ENCODE peak calls at places on chromosomes 4 and X, in ten cellular contexts. One of them, this sample, is unnamed.

GRCh38 chr4:171203425-171203824 is 609.8 kb upstream of the GALNTL6 start:
- DNase-seq in H9: no peak
- DNase-seq in A549: peak
- DNase-seq in heart right ventricle: no peak
- DNase-seq in tibial nerve: no peak
- DNase-seq in cardiac muscle cell: no peak
- DNase-seq in WERI-Rb-1: no peak
- DNase-seq in Peyer's patch: no peak
- DNase-seq in CD4-positive, alpha-beta memory T cell: no peak
- DNase-seq in lung: no peak
- DNase-seq in this sample: no peak

GRCh38 chr4:55658657-55659056 is 22.6 kb upstream of the NMU start:
- DNase-seq in H9: no peak
- DNase-seq in A549: no peak
- DNase-seq in heart right ventricle: no peak
- DNase-seq in tibial nerve: no peak
- DNase-seq in cardiac muscle cell: no peak
- DNase-seq in WERI-Rb-1: no peak
- DNase-seq in Peyer's patch: no peak
- DNase-seq in CD4-positive, alpha-beta memory T cell: no peak
- DNase-seq in lung: no peak
- DNase-seq in this sample: no peak

GRCh38 chr4:108168213-108168671 is 490 bp downstream of the LEF1 start:
- DNase-seq in H9: no peak
- DNase-seq in A549: no peak
- DNase-seq in heart right ventricle: no peak
- DNase-seq in tibial nerve: no peak
- DNase-seq in cardiac muscle cell: no peak
- DNase-seq in WERI-Rb-1: no peak
- DNase-seq in Peyer's patch: no peak
- DNase-seq in CD4-positive, alpha-beta memory T cell: peak
- DNase-seq in lung: no peak
- DNase-seq in this sample: no peak

GRCh38 chr4:184310171-184310567 is 92.5 kb upstream of the ENPP6 start:
- DNase-seq in H9: peak
- DNase-seq in A549: peak
- DNase-seq in heart right ventricle: peak
- DNase-seq in tibial nerve: no peak
- DNase-seq in cardiac muscle cell: no peak
- DNase-seq in WERI-Rb-1: no peak
- DNase-seq in Peyer's patch: peak
- DNase-seq in CD4-positive, alpha-beta memory T cell: peak
- DNase-seq in lung: peak
- DNase-seq in this sample: no peak

GRCh38 chr4:135249006-135249405 is 1047.4 kb upstream of the PABPC4L start:
- DNase-seq in H9: no peak
- DNase-seq in A549: no peak
- DNase-seq in heart right ventricle: no peak
- DNase-seq in tibial nerve: no peak
- DNase-seq in cardiac muscle cell: no peak
- DNase-seq in WERI-Rb-1: peak
- DNase-seq in Peyer's patch: no peak
- DNase-seq in CD4-positive, alpha-beta memory T cell: no peak
- DNase-seq in lung: no peak
- DNase-seq in this sample: no peak

GRCh38 chr4:52657630-52658501 is 1.2 kb downstream of the USP46 start:
- DNase-seq in H9: peak
- DNase-seq in A549: peak
- DNase-seq in heart right ventricle: no peak
- DNase-seq in tibial nerve: peak
- DNase-seq in cardiac muscle cell: peak
- DNase-seq in WERI-Rb-1: no peak
- DNase-seq in Peyer's patch: no peak
- DNase-seq in CD4-positive, alpha-beta memory T cell: peak
- DNase-seq in lung: no peak
- DNase-seq in this sample: no peak

GRCh38 chr4:22019676-22020075 is 71.1 kb upstream of the KCNIP4 start:
- DNase-seq in H9: no peak
- DNase-seq in A549: no peak
- DNase-seq in heart right ventricle: no peak
- DNase-seq in tibial nerve: no peak
- DNase-seq in cardiac muscle cell: peak
- DNase-seq in WERI-Rb-1: no peak
- DNase-seq in Peyer's patch: no peak
- DNase-seq in CD4-positive, alpha-beta memory T cell: no peak
- DNase-seq in lung: no peak
- DNase-seq in this sample: no peak

GRCh38 chr4:169968999-169969398 is 57.2 kb downstream of the MFAP3L start:
- DNase-seq in H9: no peak
- DNase-seq in A549: peak
- DNase-seq in heart right ventricle: no peak
- DNase-seq in tibial nerve: no peak
- DNase-seq in cardiac muscle cell: no peak
- DNase-seq in WERI-Rb-1: no peak
- DNase-seq in Peyer's patch: no peak
- DNase-seq in CD4-positive, alpha-beta memory T cell: no peak
- DNase-seq in lung: no peak
- DNase-seq in this sample: no peak

GRCh38 chrX:114210879-114211278 is 373.0 kb upstream of the HTR2C start:
- DNase-seq in H9: no peak
- DNase-seq in A549: no peak
- DNase-seq in heart right ventricle: no peak
- DNase-seq in tibial nerve: no peak
- DNase-seq in cardiac muscle cell: no peak
- DNase-seq in WERI-Rb-1: no peak
- DNase-seq in Peyer's patch: no peak
- DNase-seq in CD4-positive, alpha-beta memory T cell: no peak
- DNase-seq in lung: no peak
- DNase-seq in this sample: no peak

GRCh38 chr4:8422327-8422726 is 18.2 kb downstream of the ACOX3 start:
- DNase-seq in H9: no peak
- DNase-seq in A549: no peak
- DNase-seq in heart right ventricle: no peak
- DNase-seq in tibial nerve: no peak
- DNase-seq in cardiac muscle cell: no peak
- DNase-seq in WERI-Rb-1: no peak
- DNase-seq in Peyer's patch: no peak
- DNase-seq in CD4-positive, alpha-beta memory T cell: no peak
- DNase-seq in lung: no peak
- DNase-seq in this sample: no peak

GRCh38 chrX:68824565-68825125 is 4.2 kb upstream of the EFNB1 start:
- DNase-seq in H9: peak
- DNase-seq in A549: no peak
- DNase-seq in heart right ventricle: no peak
- DNase-seq in tibial nerve: no peak
- DNase-seq in cardiac muscle cell: no peak
- DNase-seq in WERI-Rb-1: no peak
- DNase-seq in Peyer's patch: no peak
- DNase-seq in CD4-positive, alpha-beta memory T cell: no peak
- DNase-seq in lung: no peak
- DNase-seq in this sample: no peak

GRCh38 chr4:101345271-101345595 is 2.1 kb downstream of the PPP3CA start:
- DNase-seq in H9: no peak
- DNase-seq in A549: no peak
- DNase-seq in heart right ventricle: no peak
- DNase-seq in tibial nerve: peak
- DNase-seq in cardiac muscle cell: peak
- DNase-seq in WERI-Rb-1: no peak
- DNase-seq in Peyer's patch: peak
- DNase-seq in CD4-positive, alpha-beta memory T cell: peak
- DNase-seq in lung: no peak
- DNase-seq in this sample: no peak

GRCh38 chrX:132425744-132426318 is 63.0 kb downstream of the MBNL3 start:
- DNase-seq in H9: no peak
- DNase-seq in A549: no peak
- DNase-seq in heart right ventricle: no peak
- DNase-seq in tibial nerve: no peak
- DNase-seq in cardiac muscle cell: no peak
- DNase-seq in WERI-Rb-1: no peak
- DNase-seq in Peyer's patch: no peak
- DNase-seq in CD4-positive, alpha-beta memory T cell: no peak
- DNase-seq in lung: no peak
- DNase-seq in this sample: no peak

GRCh38 chr4:98341309-98341708 is 80.1 kb downstream of the RAP1GDS1 start:
- DNase-seq in H9: no peak
- DNase-seq in A549: no peak
- DNase-seq in heart right ventricle: no peak
- DNase-seq in tibial nerve: no peak
- DNase-seq in cardiac muscle cell: peak
- DNase-seq in WERI-Rb-1: peak
- DNase-seq in Peyer's patch: no peak
- DNase-seq in CD4-positive, alpha-beta memory T cell: no peak
- DNase-seq in lung: no peak
- DNase-seq in this sample: no peak

DNA sequence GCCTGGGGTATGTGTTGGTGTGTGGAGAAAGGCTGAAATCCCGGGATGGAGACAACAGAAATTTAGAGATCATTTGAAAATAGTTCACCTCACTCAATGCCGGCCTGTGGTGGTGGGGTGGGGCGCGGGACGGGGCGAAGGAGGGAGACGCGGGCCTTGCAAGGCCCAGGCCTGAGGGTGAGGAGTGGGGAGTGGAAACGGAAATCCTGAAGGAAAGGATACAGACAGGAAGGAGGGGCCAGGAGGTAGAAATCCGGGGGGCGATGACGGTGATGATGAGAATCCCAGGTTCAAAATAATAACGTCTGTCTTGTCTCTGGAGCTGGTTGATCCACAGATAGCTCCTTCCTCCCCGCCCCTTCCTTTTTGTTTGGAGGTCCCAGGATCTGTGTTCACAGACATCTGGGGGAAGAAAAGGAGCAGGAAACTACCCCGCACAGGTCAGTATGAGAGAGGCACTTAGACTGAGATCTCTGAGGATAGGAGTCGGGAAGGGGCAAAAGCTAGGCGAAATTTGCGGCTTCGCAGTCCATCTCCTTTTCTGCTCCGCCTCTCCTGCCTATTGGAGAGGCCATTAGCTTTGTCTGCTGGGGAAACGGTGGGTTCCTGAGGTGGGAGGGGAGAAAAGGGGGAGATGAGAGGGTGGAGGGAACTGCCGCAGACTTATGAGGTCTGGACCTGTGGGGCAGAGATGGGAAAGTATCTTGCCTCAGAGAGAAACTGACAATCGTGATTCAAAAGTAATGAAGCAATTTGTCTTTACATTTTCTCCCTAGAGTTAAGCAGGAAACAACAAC is 760 bp downstream of the TCEAL7 start:
- DNase-seq in H9: peak
- DNase-seq in A549: no peak
- DNase-seq in heart right ventricle: no peak
- DNase-seq in tibial nerve: no peak
- DNase-seq in cardiac muscle cell: peak
- DNase-seq in WERI-Rb-1: no peak
- DNase-seq in Peyer's patch: no peak
- DNase-seq in CD4-positive, alpha-beta memory T cell: no peak
- DNase-seq in lung: no peak
- DNase-seq in this sample: peak
- H3K27ac ChIP-seq in H9: no peak
- H3K27ac ChIP-seq in A549: no peak
- H3K27ac ChIP-seq in heart right ventricle: no peak
- H3K27ac ChIP-seq in tibial nerve: peak
- H3K27ac ChIP-seq in cardiac muscle cell: no peak
- H3K27ac ChIP-seq in WERI-Rb-1: no peak
- H3K27ac ChIP-seq in Peyer's patch: no peak
- H3K27ac ChIP-seq in CD4-positive, alpha-beta memory T cell: no peak
- H3K27ac ChIP-seq in lung: no peak
- H3K27ac ChIP-seq in this sample: peak

GRCh38 chr4:137367608-137368007 is 164.7 kb downstream of the PCDH18 start:
- DNase-seq in H9: no peak
- DNase-seq in A549: no peak
- DNase-seq in heart right ventricle: no peak
- DNase-seq in tibial nerve: no peak
- DNase-seq in cardiac muscle cell: peak
- DNase-seq in WERI-Rb-1: no peak
- DNase-seq in Peyer's patch: no peak
- DNase-seq in CD4-positive, alpha-beta memory T cell: no peak
- DNase-seq in lung: no peak
- DNase-seq in this sample: no peak
- H3K27ac ChIP-seq in H9: no peak
- H3K27ac ChIP-seq in A549: no peak
- H3K27ac ChIP-seq in heart right ventricle: no peak
- H3K27ac ChIP-seq in tibial nerve: no peak
- H3K27ac ChIP-seq in cardiac muscle cell: no peak
- H3K27ac ChIP-seq in WERI-Rb-1: no peak
- H3K27ac ChIP-seq in Peyer's patch: no peak
- H3K27ac ChIP-seq in CD4-positive, alpha-beta memory T cell: no peak
- H3K27ac ChIP-seq in lung: no peak
- H3K27ac ChIP-seq in this sample: no peak

GRCh38 chrX:66633541-66633940 is 5.3 kb downstream of the EDA2R start:
- DNase-seq in H9: no peak
- DNase-seq in A549: no peak
- DNase-seq in heart right ventricle: no peak
- DNase-seq in tibial nerve: no peak
- DNase-seq in cardiac muscle cell: peak
- DNase-seq in WERI-Rb-1: no peak
- DNase-seq in Peyer's patch: no peak
- DNase-seq in CD4-positive, alpha-beta memory T cell: no peak
- DNase-seq in lung: no peak
- DNase-seq in this sample: no peak
- H3K27ac ChIP-seq in H9: no peak
- H3K27ac ChIP-seq in A549: peak
- H3K27ac ChIP-seq in heart right ventricle: no peak
- H3K27ac ChIP-seq in tibial nerve: no peak
- H3K27ac ChIP-seq in cardiac muscle cell: no peak
- H3K27ac ChIP-seq in WERI-Rb-1: no peak
- H3K27ac ChIP-seq in Peyer's patch: no peak
- H3K27ac ChIP-seq in CD4-positive, alpha-beta memory T cell: no peak
- H3K27ac ChIP-seq in lung: no peak
- H3K27ac ChIP-seq in this sample: no peak

GRCh38 chrX:115348440-115349225 is 59.1 kb downstream of the LUZP4 start:
- DNase-seq in H9: no peak
- DNase-seq in A549: peak
- DNase-seq in heart right ventricle: no peak
- DNase-seq in tibial nerve: no peak
- DNase-seq in cardiac muscle cell: no peak
- DNase-seq in WERI-Rb-1: no peak
- DNase-seq in Peyer's patch: no peak
- DNase-seq in CD4-positive, alpha-beta memory T cell: no peak
- DNase-seq in lung: no peak
- DNase-seq in this sample: no peak

GRCh38 chrX:115344885-115345653 is 55.6 kb downstream of the LUZP4 start:
- DNase-seq in H9: peak
- DNase-seq in A549: peak
- DNase-seq in heart right ventricle: peak
- DNase-seq in tibial nerve: peak
- DNase-seq in cardiac muscle cell: peak
- DNase-seq in WERI-Rb-1: peak
- DNase-seq in Peyer's patch: peak
- DNase-seq in CD4-positive, alpha-beta memory T cell: no peak
- DNase-seq in lung: peak
- DNase-seq in this sample: peak

GRCh38 chrX:115341421-115341820 is 51.9 kb downstream of the LUZP4 start:
- DNase-seq in H9: no peak
- DNase-seq in A549: peak
- DNase-seq in heart right ventricle: no peak
- DNase-seq in tibial nerve: no peak
- DNase-seq in cardiac muscle cell: no peak
- DNase-seq in WERI-Rb-1: no peak
- DNase-seq in Peyer's patch: no peak
- DNase-seq in CD4-positive, alpha-beta memory T cell: no peak
- DNase-seq in lung: no peak
- DNase-seq in this sample: no peak

GRCh38 chrX:115350696-115351408 is 61.3 kb downstream of the LUZP4 start:
- DNase-seq in H9: no peak
- DNase-seq in A549: no peak
- DNase-seq in heart right ventricle: no peak
- DNase-seq in tibial nerve: no peak
- DNase-seq in cardiac muscle cell: no peak
- DNase-seq in WERI-Rb-1: no peak
- DNase-seq in Peyer's patch: no peak
- DNase-seq in CD4-positive, alpha-beta memory T cell: no peak
- DNase-seq in lung: no peak
- DNase-seq in this sample: no peak

GRCh38 chrX:115345654-115346014 is 56.1 kb downstream of the LUZP4 start:
- DNase-seq in H9: no peak
- DNase-seq in A549: no peak
- DNase-seq in heart right ventricle: no peak
- DNase-seq in tibial nerve: no peak
- DNase-seq in cardiac muscle cell: no peak
- DNase-seq in WERI-Rb-1: no peak
- DNase-seq in Peyer's patch: no peak
- DNase-seq in CD4-positive, alpha-beta memory T cell: no peak
- DNase-seq in lung: no peak
- DNase-seq in this sample: no peak
- H3K27ac ChIP-seq in H9: no peak
- H3K27ac ChIP-seq in A549: peak
- H3K27ac ChIP-seq in heart right ventricle: no peak
- H3K27ac ChIP-seq in tibial nerve: peak
- H3K27ac ChIP-seq in cardiac muscle cell: peak
- H3K27ac ChIP-seq in WERI-Rb-1: no peak
- H3K27ac ChIP-seq in Peyer's patch: no peak
- H3K27ac ChIP-seq in CD4-positive, alpha-beta memory T cell: no peak
- H3K27ac ChIP-seq in lung: no peak
- H3K27ac ChIP-seq in this sample: peak

This sample was measured in substantia nigra.